ENCODE peak calls at places on chromosomes 6 and 20, in seven cellular contexts. A, R, W, D, J, E and B are unnamed samples.

GRCh38 chr6:143023695-143024094 is 37.0 kb upstream of the AIG1 start:
- DNase-seq in D (no peak), R (no peak), W (no peak), J (no peak), A (no peak), E (no peak), B (no peak)

GRCh38 chr6:132812255-132812732 is 2.1 kb upstream of the RPS12 start:
- DNase-seq in W (no peak), R (no peak), A (peak), J (peak), D (no peak), E (no peak), B (no peak)

GRCh38 chr20:20364016-20364746 is 3.7 kb upstream of the INSM1 start:
- DNase-seq in W (no peak), E (no peak), D (no peak), J (no peak), A (no peak), R (peak), B (peak)

GRCh38 chr6:5684320-5684719 is 322.4 kb downstream of the NRN1 start:
- DNase-seq in A (no peak), E (no peak), J (peak), D (peak), R (no peak), W (no peak), B (no peak)

GRCh38 chr20:39210331-39211074 is 248.4 kb downstream of the DHX35 start:
- DNase-seq in E (no peak), D (no peak), R (peak), W (no peak), J (no peak), A (no peak), B (no peak)

GRCh38 chr6:17035257-17035757 is 66.5 kb upstream of the STMND1 start:
- DNase-seq in W (no peak), D (no peak), J (no peak), E (no peak), R (no peak), A (no peak), B (no peak)

GRCh38 chr6:4816904-4817303 is 40.7 kb downstream of the CDYL start:
- DNase-seq in W (no peak), E (no peak), R (no peak), D (no peak), J (no peak), A (no peak), B (no peak)

GRCh38 chr6:146775227-146775626 is 176.5 kb downstream of the ADGB start:
- DNase-seq in A (no peak), R (no peak), D (peak), W (no peak), E (no peak), J (peak), B (no peak)

GRCh38 chr6:77657365-77657764 is 4.5 kb downstream of the MEI4 start:
- DNase-seq in J (no peak), W (no peak), A (no peak), E (no peak), R (no peak), D (no peak), B (no peak)

GRCh38 chr6:10302566-10303235 is 112.2 kb downstream of the TFAP2A start:
- DNase-seq in J (no peak), W (no peak), D (no peak), E (no peak), A (no peak), R (no peak), B (no peak)

GRCh38 chr6:12189150-12189549 is 101.0 kb upstream of the EDN1 start:
- DNase-seq in W (no peak), R (no peak), E (no peak), A (no peak), D (no peak), J (no peak), B (no peak)

GRCh38 chr6:116382587-116382986 is 11.8 kb downstream of the DSE start:
- DNase-seq in J (no peak), W (no peak), R (no peak), E (no peak), D (no peak), A (no peak), B (no peak)

GRCh38 chr6:24658573-24659511 is 7.9 kb downstream of the TDP2 start:
- DNase-seq in J (no peak), A (peak), D (peak), E (no peak), W (no peak), R (no peak), B (no peak)

GRCh38 chr6:102417368-102417767 is 1023.9 kb downstream of the GRIK2 start:
- DNase-seq in A (no peak), E (no peak), R (no peak), W (no peak), D (no peak), J (no peak), B (no peak)

DNA sequence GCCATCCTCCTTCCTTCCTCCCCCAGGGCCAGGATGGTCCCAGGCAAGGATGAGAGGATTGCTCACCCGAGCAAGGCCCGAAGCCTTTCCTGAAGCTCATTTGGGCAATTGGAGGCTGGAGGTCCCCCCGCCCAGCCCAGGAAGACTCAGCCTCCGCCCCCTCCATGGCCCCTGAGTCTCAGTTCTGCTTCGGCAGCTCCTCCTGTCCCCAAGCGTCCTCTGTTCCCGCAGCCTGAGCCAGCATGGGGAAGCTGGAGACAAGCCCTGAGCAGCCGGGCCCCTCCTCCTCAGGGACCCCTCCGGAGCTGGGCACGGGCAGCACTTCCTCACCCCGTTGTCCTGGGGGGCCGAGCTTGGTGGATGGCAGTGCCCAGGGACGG is 26.0 kb downstream of the SLC17A9 start:
- DNase-seq in E (no peak), A (no peak), J (no peak), R (peak), D (no peak), W (no peak), B (no peak)
- TF ChIP-seq CTCF in E (no peak), A (no peak), J (no peak), R (no peak), D (no peak), W (no peak), B (no peak)

DNA sequence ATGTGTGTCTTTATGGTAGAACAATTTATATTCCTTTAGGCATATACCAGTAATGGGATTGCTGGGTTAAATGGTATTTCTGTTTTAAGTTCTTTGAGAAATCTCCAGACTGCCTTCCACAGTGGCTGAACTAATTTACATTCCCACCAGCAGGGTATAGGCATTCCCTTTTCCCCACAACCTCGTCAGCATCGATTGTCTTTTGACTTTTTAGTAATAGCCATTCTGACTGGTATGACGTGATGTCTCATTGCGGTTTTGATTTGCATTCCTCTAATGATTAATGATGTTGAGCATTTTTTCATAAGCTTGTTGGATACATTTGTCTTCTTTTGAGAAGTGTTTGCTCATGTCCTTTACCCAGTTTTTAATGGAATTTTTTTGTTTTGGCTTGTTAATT is 5.3 kb upstream of the TASP1 start:
- DNase-seq in E (no peak), W (peak), R (no peak), A (no peak), D (no peak), J (peak), B (no peak)
- TF ChIP-seq CTCF in E (no peak), W (peak), R (no peak), A (peak), D (no peak), J (no peak), B (no peak)

GRCh38 chr6:74578339-74578738 is 627.5 kb downstream of the COL12A1 start:
- DNase-seq in D (peak), A (peak), E (no peak), J (peak), R (no peak), W (no peak), B (no peak)

GRCh38 chr6:74573613-74574012 is 632.2 kb downstream of the COL12A1 start:
- DNase-seq in W (no peak), J (no peak), E (no peak), D (no peak), R (no peak), A (no peak), B (no peak)

GRCh38 chr6:74577619-74578018 is 628.2 kb downstream of the COL12A1 start:
- DNase-seq in R (no peak), A (no peak), W (no peak), D (no peak), J (no peak), E (no peak), B (no peak)

GRCh38 chr6:74570044-74570443 is 635.8 kb downstream of the COL12A1 start:
- DNase-seq in R (no peak), E (no peak), D (no peak), J (no peak), A (no peak), W (no peak), B (no peak)

GRCh38 chr6:74574794-74575193 is 631.1 kb downstream of the COL12A1 start:
- DNase-seq in W (no peak), A (peak), D (peak), R (peak), J (peak), E (no peak), B (no peak)
- TF ChIP-seq CTCF in W (peak), A (peak), D (peak), R (peak), J (peak), E (no peak), B (peak)

GRCh38 chr6:32967151-32968091 is 973 bp upstream of the BRD2 start:
- DNase-seq in E (no peak), W (no peak), A (no peak), R (no peak), J (peak), D (peak), B (no peak)
- TF ChIP-seq CTCF in E (no peak), W (peak), A (peak), R (peak), J (peak), D (peak), B (peak)

GRCh38 chr20:59032713-59033059 is 551 bp upstream of the ATP5F1E start:
- DNase-seq in W (no peak), E (no peak), D (peak), R (no peak), A (no peak), J (no peak), B (no peak)
- TF ChIP-seq CTCF in W (no peak), E (peak), D (peak), R (no peak), A (peak), J (no peak), B (peak)

GRCh38 chr20:976033-976432 is 26.1 kb downstream of the RSPO4 start:
- DNase-seq in D (no peak), R (no peak), A (no peak), E (no peak), J (no peak), W (no peak), B (no peak)
- TF ChIP-seq CTCF in D (no peak), R (no peak), A (no peak), E (no peak), J (no peak), W (no peak), B (no peak)

DNA sequence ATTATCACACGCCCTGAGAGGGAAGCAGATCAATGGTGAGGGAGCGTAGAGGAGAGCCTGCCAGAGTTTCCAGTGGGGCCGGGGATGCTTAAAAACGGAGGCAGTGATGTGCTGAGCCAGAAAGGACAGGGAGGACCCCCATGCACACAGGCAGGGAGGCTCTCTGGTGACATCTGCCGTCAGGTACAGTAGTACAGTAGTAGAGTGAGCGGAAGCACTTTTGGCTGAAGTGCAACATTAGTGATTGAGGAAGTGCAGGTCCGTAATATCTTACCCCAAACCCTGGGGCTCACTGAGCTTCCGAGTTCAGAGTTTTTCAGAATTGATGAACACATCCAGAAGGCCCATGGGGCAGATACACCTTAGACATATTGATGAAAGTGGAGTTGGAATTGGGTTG is 42.1 kb downstream of the GFRA4 start:
- DNase-seq in D (no peak), A (no peak), J (no peak), E (no peak), R (peak), W (no peak), B (no peak)
- TF ChIP-seq CTCF in D (no peak), A (no peak), J (no peak), E (no peak), R (peak), W (no peak), B (no peak)